ENCODE peak calls at places on chromosomes 12 and 14, in ten cellular contexts. Q is right cardiac atrium, R is fibroblast of mammary gland, L is left lung, E is uterus, G is psoas muscle, A is mucosa of descending colon, I is mammary epithelial cell, N is astrocyte, F is Caco-2. X is an unnamed sample.

GRCh38 chr12:104334581-104334980 is 31.0 kb downstream of the EID3 start:
- DNase-seq in Q (peak), R (peak), L (no peak), E (no peak), G (no peak), A (no peak), I (no peak), N (no peak), F (no peak), X (peak)

GRCh38 chr14:36028218-36028617 is 148.3 kb downstream of the PTCSC3 start:
- DNase-seq in Q (no peak), R (no peak), L (no peak), E (no peak), G (no peak), A (no peak), I (peak), N (no peak), F (peak), X (no peak)

GRCh38 chr12:53052419-53053222 is 2.8 kb downstream of the TNS2 start:
- DNase-seq in Q (peak), R (peak), L (peak), E (peak), G (peak), A (peak), I (peak), N (peak), F (no peak), X (peak)

GRCh38 chr12:28742791-28743190 is 406.3 kb upstream of the FAR2 start:
- DNase-seq in Q (no peak), R (peak), L (no peak), E (no peak), G (no peak), A (no peak), I (peak), N (peak), F (no peak), X (no peak)

GRCh38 chr12:30692470-30692869 is 3.2 kb downstream of the IPO8 start:
- DNase-seq in Q (no peak), R (peak), L (no peak), E (no peak), G (no peak), A (no peak), I (no peak), N (peak), F (no peak), X (peak)

GRCh38 chr12:69389836-69390235 is 30.3 kb downstream of the YEATS4 start:
- DNase-seq in Q (no peak), R (peak), L (no peak), E (no peak), G (no peak), A (no peak), I (no peak), N (peak), F (no peak), X (no peak)

GRCh38 chr12:97148941-97149559 is 242.0 kb downstream of the NEDD1 start:
- DNase-seq in Q (peak), R (peak), L (peak), E (no peak), G (peak), A (no peak), I (peak), N (no peak), F (peak), X (peak)

GRCh38 chr12:120158351-120158750 is 36.2 kb downstream of the GCN1 start:
- DNase-seq in Q (no peak), R (no peak), L (no peak), E (no peak), G (no peak), A (no peak), I (no peak), N (no peak), F (no peak), X (no peak)

GRCh38 chr14:99055816-99056215 is 216.2 kb downstream of the BCL11B start:
- DNase-seq in Q (no peak), R (no peak), L (no peak), E (no peak), G (no peak), A (no peak), I (no peak), N (no peak), F (no peak), X (no peak)

GRCh38 chr12:111976291-111976690 is 36.7 kb downstream of the TMEM116 start:
- DNase-seq in Q (no peak), R (no peak), L (no peak), E (no peak), G (no peak), A (no peak), I (peak), N (no peak), F (no peak), X (no peak)

GRCh38 chr14:47676301-47676617 is 854 bp upstream of the MDGA2 start:
- DNase-seq in Q (no peak), R (no peak), L (no peak), E (no peak), G (no peak), A (peak), I (no peak), N (no peak), F (no peak), X (no peak)

GRCh38 chr14:47675489-47676300 is at the start of gene MDGA2:
- DNase-seq in Q (no peak), R (peak), L (peak), E (no peak), G (peak), A (peak), I (peak), N (peak), F (no peak), X (no peak)

GRCh38 chr14:47675239-47675488 is 241 bp downstream of the MDGA2 start:
- DNase-seq in Q (no peak), R (no peak), L (no peak), E (no peak), G (no peak), A (no peak), I (peak), N (no peak), F (no peak), X (no peak)

GRCh38 chr14:47674546-47675238 is 713 bp downstream of the MDGA2 start:
- DNase-seq in Q (no peak), R (no peak), L (peak), E (no peak), G (peak), A (no peak), I (no peak), N (no peak), F (no peak), X (no peak)

GRCh38 chr14:47674148-47674545 is 1.3 kb downstream of the MDGA2 start:
- DNase-seq in Q (no peak), R (no peak), L (peak), E (no peak), G (no peak), A (peak), I (no peak), N (no peak), F (no peak), X (no peak)
- H3K4me3 ChIP-seq in Q (peak), R (no peak), L (no peak), E (no peak), G (no peak), A (no peak), I (no peak), N (peak), F (no peak), X (no peak)

GRCh38 chr14:65069874-65070709 is 32.2 kb downstream of the MAX start:
- DNase-seq in Q (no peak), R (no peak), L (peak), E (no peak), G (no peak), A (peak), I (no peak), N (no peak), F (no peak), X (peak)

GRCh38 chr14:65071544-65071943 is 30.8 kb downstream of the MAX start:
- DNase-seq in Q (no peak), R (no peak), L (no peak), E (no peak), G (no peak), A (no peak), I (no peak), N (no peak), F (no peak), X (no peak)

GRCh38 chr14:65072256-65072655 is 30.1 kb downstream of the MAX start:
- DNase-seq in Q (no peak), R (peak), L (no peak), E (no peak), G (no peak), A (no peak), I (no peak), N (no peak), F (no peak), X (no peak)

GRCh38 chr14:65072937-65073336 is 29.4 kb downstream of the MAX start:
- DNase-seq in Q (no peak), R (no peak), L (no peak), E (no peak), G (no peak), A (no peak), I (no peak), N (no peak), F (no peak), X (no peak)

GRCh38 chr14:65070710-65071033 is 31.6 kb downstream of the MAX start:
- DNase-seq in Q (no peak), R (no peak), L (no peak), E (no peak), G (no peak), A (no peak), I (no peak), N (no peak), F (no peak), X (peak)
- H3K4me3 ChIP-seq in Q (no peak), R (no peak), L (no peak), E (no peak), G (peak), A (no peak), I (no peak), N (no peak), F (no peak), X (no peak)

GRCh38 chr14:96237641-96238040 is 18.4 kb upstream of the BDKRB1 start:
- DNase-seq in Q (no peak), R (no peak), L (no peak), E (no peak), G (no peak), A (no peak), I (no peak), N (no peak), F (no peak), X (no peak)
- H3K4me3 ChIP-seq in Q (no peak), R (no peak), L (no peak), E (no peak), G (no peak), A (no peak), I (no peak), N (no peak), F (no peak), X (no peak)

DNA sequence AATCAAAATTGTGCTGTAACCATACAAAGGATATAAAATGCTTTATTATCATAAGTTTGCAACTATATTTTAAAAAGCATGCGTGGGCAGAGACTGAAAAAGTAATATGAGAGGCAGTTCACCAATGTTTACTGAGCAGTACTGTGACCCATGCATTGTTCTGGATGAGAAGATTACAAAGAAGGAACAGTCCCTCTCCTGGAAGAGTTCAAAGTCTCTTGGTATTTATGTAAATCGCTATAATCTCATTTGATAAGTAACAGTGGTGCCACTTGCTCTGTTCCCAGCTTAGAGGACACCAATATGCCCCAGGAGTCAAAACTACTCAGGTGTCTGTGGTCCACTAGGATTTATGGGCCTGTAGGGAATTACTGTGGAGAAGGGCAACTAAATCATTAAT is 2.1 kb upstream of the CMAS start:
- DNase-seq in Q (no peak), R (no peak), L (no peak), E (no peak), G (no peak), A (no peak), I (no peak), N (no peak), F (peak), X (no peak)
- H3K4me3 ChIP-seq in Q (no peak), R (no peak), L (no peak), E (no peak), G (no peak), A (no peak), I (no peak), N (no peak), F (no peak), X (no peak)

DNA sequence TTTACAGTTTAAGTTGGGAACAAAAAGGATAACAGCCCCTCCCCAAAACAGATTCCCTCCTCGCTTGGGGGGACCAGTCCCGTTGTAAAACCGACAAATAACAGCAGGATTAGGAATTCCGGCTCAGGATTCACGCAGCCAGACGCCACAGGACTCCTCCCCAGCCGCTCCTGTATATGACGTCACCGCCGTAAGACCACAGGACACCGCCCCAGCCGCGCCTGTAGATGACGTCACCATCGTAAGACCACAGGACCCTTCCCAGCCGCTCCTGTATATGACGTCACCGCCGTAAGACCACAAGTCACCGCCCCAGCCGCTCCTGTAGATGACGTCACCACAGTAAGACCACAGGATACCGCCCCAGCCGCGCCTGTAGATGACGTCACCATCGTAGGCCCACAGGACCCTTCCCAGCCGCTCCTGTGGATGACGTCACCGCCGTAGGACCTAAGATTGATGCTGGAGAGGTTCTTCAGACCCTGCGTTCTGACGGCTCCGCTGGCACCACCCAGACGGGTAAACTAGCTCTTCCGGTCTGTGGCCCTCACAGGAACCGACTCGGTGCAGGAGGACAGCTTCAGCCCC is 44.0 kb upstream of the FBRSL1 start:
- DNase-seq in Q (peak), R (peak), L (peak), E (peak), G (peak), A (peak), I (no peak), N (peak), F (peak), X (no peak)
- H3K4me3 ChIP-seq in Q (no peak), R (peak), L (peak), E (peak), G (no peak), A (no peak), I (peak), N (peak), F (peak), X (no peak)

GRCh38 chr12:61566183-61566582 is 694.0 kb upstream of the USP15 start:
- DNase-seq in Q (no peak), R (no peak), L (no peak), E (no peak), G (no peak), A (no peak), I (no peak), N (no peak), F (no peak), X (no peak)
- H3K4me3 ChIP-seq in Q (no peak), R (no peak), L (no peak), E (no peak), G (no peak), A (no peak), I (no peak), N (no peak), F (no peak), X (no peak)

GRCh38 chr12:6323340-6323994 is 13.0 kb downstream of the PLEKHG6 start:
- DNase-seq in Q (peak), R (peak), L (no peak), E (peak), G (peak), A (no peak), I (peak), N (peak), F (peak), X (peak)
- H3K4me3 ChIP-seq in Q (no peak), R (no peak), L (no peak), E (peak), G (peak), A (no peak), I (no peak), N (no peak), F (no peak), X (no peak)

GRCh38 chr12:76876696-76877229 is 2.1 kb downstream of the CSRP2 start:
- DNase-seq in Q (no peak), R (no peak), L (no peak), E (no peak), G (no peak), A (no peak), I (peak), N (no peak), F (no peak), X (no peak)

GRCh38 chr12:76879710-76880025 is 849 bp upstream of the CSRP2 start:
- DNase-seq in Q (no peak), R (no peak), L (no peak), E (no peak), G (no peak), A (no peak), I (no peak), N (no peak), F (no peak), X (peak)

GRCh38 chr12:76878899-76879709 is at the start of gene CSRP2:
- DNase-seq in Q (peak), R (peak), L (peak), E (peak), G (peak), A (peak), I (peak), N (peak), F (peak), X (peak)

GRCh38 chr12:76880156-76881023 is 1.6 kb upstream of the CSRP2 start:
- DNase-seq in Q (no peak), R (no peak), L (no peak), E (no peak), G (no peak), A (no peak), I (no peak), N (no peak), F (no peak), X (no peak)

DNA sequence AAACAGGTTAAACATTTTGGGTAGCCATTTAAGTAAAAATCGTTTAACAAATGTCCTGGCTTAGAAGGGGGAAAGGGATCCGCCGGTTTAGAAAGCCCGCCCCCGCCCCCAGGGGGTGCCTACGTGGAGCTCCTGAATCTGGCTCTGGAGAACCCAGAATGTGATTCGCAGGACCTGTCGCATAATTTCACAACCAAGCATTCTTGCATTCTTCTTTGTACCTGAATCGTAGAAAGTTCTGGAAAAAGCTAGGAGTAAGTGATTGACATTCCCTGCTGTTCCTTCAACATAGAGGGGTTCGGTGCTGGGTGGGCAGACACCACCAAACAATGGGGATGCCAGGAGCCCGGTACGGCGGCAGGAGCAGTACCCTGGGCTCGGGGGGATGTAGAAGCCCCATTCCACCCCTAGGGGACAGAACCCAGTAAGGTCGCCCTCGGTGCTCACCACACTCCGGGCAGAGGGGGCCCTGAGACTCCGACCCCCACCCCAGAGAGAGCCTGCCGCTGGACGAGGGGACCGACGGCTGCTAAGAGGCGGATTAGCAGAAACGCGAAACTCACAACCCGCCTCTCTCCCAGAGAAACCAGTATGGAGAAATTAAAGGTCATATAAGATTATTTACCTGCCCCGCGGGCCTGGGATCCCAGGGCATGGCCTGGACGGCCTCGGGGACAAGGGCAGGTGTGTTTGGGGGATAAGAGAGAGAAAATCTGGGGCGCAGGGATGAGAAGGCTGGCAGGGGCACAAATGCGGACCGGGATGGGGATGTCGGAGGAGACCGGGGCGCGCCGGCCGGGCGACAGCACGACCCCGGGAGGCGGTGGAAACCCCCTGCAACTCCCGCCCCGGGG is 547 bp downstream of the CSRP2 start:
- DNase-seq in Q (peak), R (no peak), L (no peak), E (peak), G (peak), A (no peak), I (peak), N (no peak), F (peak), X (peak)
- H3K4me3 ChIP-seq in Q (peak), R (peak), L (peak), E (peak), G (peak), A (peak), I (peak), N (peak), F (peak), X (peak)

X was measured in adrenal gland.